ENCODE peak calls at places on chromosomes 1 and 21, in ten cellular contexts. G is T follicular helper cell; N is astrocyte of the cerebellum; P is stimulated activated CD4-positive, alpha-beta T cell treated with anti-CD3 and anti-CD28 coated beads, Interleukin-1b, Interleukin-23, amount 100 ng/mL, for 24 hours; L is cardiac fibroblast; C is activated naive CD4-positive, alpha-beta T cell treated with anti-CD3 and anti-CD28 coated beads, Interleukin-2, amount 50 U/mL, for 16 hours; S is right cardiac atrium; R is activated CD8-positive, alpha-beta memory T cell treated with anti-CD3 and anti-CD28 coated beads for 24 hours; D is activated CD4-positive, alpha-beta T cell treated with anti-CD3 and anti-CD28 coated beads, Interleukin-2, amount 10 ng/mL, durations not matched to agents 7 days and 5 days; W is IMR-90. M is an unnamed sample.

GRCh38 chr1:43936470-43937151 is 3.0 kb downstream of the ARTN start:
- DNase-seq in P (no peak), G (no peak), D (no peak), C (no peak), L (peak; percentile 26), N (no peak), W (peak; percentile 16), S (peak; percentile 76), R (no peak), M (no peak)

GRCh38 chr1:70034403-70034802 is 171.0 kb downstream of the LRRC40 start:
- DNase-seq in W (peak; percentile 77), N (peak; percentile 71), G (no peak), R (no peak), D (no peak), C (no peak), P (no peak), L (peak; percentile 84), S (no peak), M (no peak)

GRCh38 chr1:246827396-246827795 is 103.2 kb downstream of the SCCPDH start:
- DNase-seq in N (no peak), W (no peak), P (no peak), C (no peak), G (no peak), R (no peak), S (no peak), L (no peak), D (no peak), M (no peak)

GRCh38 chr1:162548170-162548569 is 13.4 kb upstream of the UAP1 start:
- DNase-seq in N (no peak), W (peak; percentile 54), G (no peak), L (peak; percentile 86), C (no peak), D (no peak), P (no peak), R (no peak), S (no peak), M (no peak)

GRCh38 chr1:236802264-236802663 is 7.2 kb downstream of the MTR start:
- DNase-seq in L (no peak), D (no peak), W (no peak), S (no peak), C (no peak), R (no peak), P (no peak), G (no peak), N (no peak), M (no peak)

GRCh38 chr1:98046031-98046641 is 125.3 kb upstream of the DPYD start:
- DNase-seq in R (peak; percentile 61), G (no peak), W (peak; percentile 51), P (no peak), S (peak; percentile 31), L (peak; percentile 74), D (no peak), C (peak; percentile 17), N (no peak), M (peak; percentile 31)

GRCh38 chr1:174815036-174815435 is 184.7 kb upstream of the CACYBP start:
- DNase-seq in N (no peak), G (no peak), D (no peak), C (no peak), R (no peak), W (peak; percentile 74), S (no peak), L (peak; percentile 68), P (no peak), M (no peak)

GRCh38 chr1:205849619-205850355 is at the start of gene PM20D1:
- DNase-seq in W (peak; percentile 69), S (peak; percentile 87), P (peak; percentile 34), C (peak; percentile 74), R (peak; percentile 88), G (peak; percentile 62), N (peak; percentile 20), L (no peak), D (peak; percentile 92), M (no peak)

GRCh38 chr1:29471487-29472313 is 235.4 kb downstream of the PTPRU start:
- DNase-seq in G (no peak), R (peak; percentile 21), S (no peak), D (no peak), L (no peak), N (no peak), P (no peak), W (no peak), C (no peak), M (no peak)

GRCh38 chr1:45446950-45447672 is 43.9 kb downstream of the TESK2 start:
- DNase-seq in G (no peak), C (no peak), R (no peak), P (no peak), D (no peak), N (no peak), L (no peak), S (no peak), W (no peak), M (no peak)

GRCh38 chr1:78005755-78006154 is 1.0 kb downstream of the DNAJB4 start:
- DNase-seq in G (no peak), R (no peak), P (no peak), C (no peak), N (peak; percentile 93), D (no peak), S (no peak), W (peak; percentile 94), L (peak; percentile 96), M (no peak)

GRCh38 chr1:43203859-43204258 is 31.7 kb downstream of the CFAP57 start:
- DNase-seq in D (no peak), R (no peak), G (no peak), C (no peak), P (no peak), N (no peak), S (no peak), W (no peak), L (no peak), M (no peak)

GRCh38 chr21:31213787-31214186 is 130.3 kb downstream of the TIAM1 start:
- DNase-seq in N (no peak), S (no peak), R (no peak), W (no peak), G (no peak), C (no peak), D (peak; percentile 24), L (peak; percentile 18), P (no peak), M (no peak)

GRCh38 chr1:118984990-118985608 is 3.0 kb downstream of the TBX15 start:
- DNase-seq in C (no peak), G (no peak), S (no peak), L (no peak), P (no peak), W (no peak), R (no peak), D (no peak), N (no peak), M (no peak)

GRCh38 chr1:1324524-1325287 is at the start of the genes CPTP and INTS11:
- DNase-seq in N (peak; percentile 68), W (peak; percentile 85), S (peak; percentile 98), G (peak; percentile 95), C (peak; percentile 95), R (peak; percentile 98), L (peak; percentile 90), P (peak; percentile 93), D (peak; percentile 97), M (peak; percentile 95)

GRCh38 chr21:38470762-38471161 is 27.5 kb downstream of the ERG start:
- DNase-seq in R (no peak), W (no peak), N (no peak), C (no peak), D (no peak), P (no peak), G (no peak), L (peak; percentile 63), S (no peak), M (no peak)

GRCh38 chr1:28910379-28911125 is 3.8 kb upstream of the EPB41 start:
- DNase-seq in P (no peak), D (no peak), C (no peak), W (no peak), S (no peak), N (no peak), L (no peak), R (peak; percentile 37), G (no peak), M (no peak)

GRCh38 chr1:116382321-116382720 is 9.3 kb downstream of the ATP1A1 start:
- DNase-seq in W (peak; percentile 11), R (no peak), C (no peak), G (no peak), L (peak; percentile 15), D (no peak), S (no peak), N (no peak), P (no peak), M (no peak)

GRCh38 chr1:8889925-8890785 is 11.7 kb upstream of the ENO1 start:
- DNase-seq in C (no peak), G (no peak), W (peak; percentile 89), D (no peak), L (peak; percentile 94), S (peak; percentile 97), R (no peak), P (no peak), N (peak; percentile 59), M (no peak)

GRCh38 chr1:6037338-6037762 is 8.3 kb upstream of the KCNAB2 start:
- DNase-seq in D (peak; percentile 12), W (peak; percentile 34), R (no peak), S (peak; percentile 15), G (no peak), N (no peak), C (no peak), P (no peak), L (peak; percentile 89), M (peak; percentile 82)

GRCh38 chr1:207941664-207942063 is 30.7 kb upstream of the CD34 start:
- DNase-seq in G (no peak), L (peak; percentile 93), C (no peak), D (no peak), S (peak; percentile 95), R (no peak), W (peak; percentile 50), N (peak; percentile 24), P (no peak), M (no peak)

GRCh38 chr1:230713915-230714764 is at the start of gene AGT:
- DNase-seq in S (peak; percentile 92), P (no peak), W (peak; percentile 92), R (no peak), N (peak; percentile 68), C (no peak), D (no peak), G (no peak), L (peak; percentile 73), M (no peak)